ENCODE peak calls at places on chromosomes 5 and 9, in nine cellular contexts. W, N, G, A, H, L, J, P and F are unnamed samples.

GRCh38 chr5:9722826-9723225 is 92.7 kb upstream of the TAS2R1 start:
- DNase-seq in W (no peak), N (no peak), G (no peak), A (no peak), H (no peak), L (no peak), J (no peak), P (no peak), F (no peak)

GRCh38 chr5:178664141-178664540 is 37.3 kb upstream of the CLK4 start:
- DNase-seq in W (no peak), N (no peak), G (no peak), A (no peak), H (no peak), L (no peak), J (no peak), P (no peak), F (no peak)

GRCh38 chr5:94102849-94103248 is 361.4 kb upstream of the POU5F2 start:
- DNase-seq in W (no peak), N (no peak), G (no peak), A (no peak), H (no peak), L (no peak), J (no peak), P (no peak), F (no peak)

GRCh38 chr9:91659529-91660294 is 236.1 kb upstream of the NFIL3 start:
- DNase-seq in W (no peak), N (peak; percentile 55), G (no peak), A (no peak), H (no peak), L (peak; percentile 62), J (no peak), P (no peak), F (no peak)

GRCh38 chr5:152599096-152599495 is 194.0 kb upstream of the NMUR2 start:
- DNase-seq in W (no peak), N (no peak), G (no peak), A (no peak), H (no peak), L (no peak), J (no peak), P (no peak), F (no peak)

GRCh38 chr9:124206391-124206790 is 51.4 kb upstream of the NEK6 start:
- DNase-seq in W (no peak), N (no peak), G (no peak), A (no peak), H (no peak), L (no peak), J (no peak), P (no peak), F (no peak)

GRCh38 chr5:116498478-116498877 is 76.1 kb downstream of the SEMA6A start:
- DNase-seq in W (no peak), N (no peak), G (peak; percentile 32), A (no peak), H (no peak), L (no peak), J (no peak), P (no peak), F (no peak)

GRCh38 chr5:122366501-122366900 is 54.5 kb downstream of the SNCAIP start:
- DNase-seq in W (no peak), N (peak; percentile 38), G (no peak), A (no peak), H (no peak), L (no peak), J (no peak), P (no peak), F (no peak)

GRCh38 chr9:6715755-6716643 is 41.8 kb upstream of the KDM4C start:
- DNase-seq in W (peak; percentile 67), N (no peak), G (peak; percentile 85), A (no peak), H (peak; percentile 88), L (no peak), J (peak; percentile 79), P (peak; percentile 89), F (peak; percentile 15)

GRCh38 chr9:126419475-126419874 is 92.8 kb downstream of the MVB12B start:
- DNase-seq in W (no peak), N (no peak), G (no peak), A (no peak), H (no peak), L (no peak), J (no peak), P (no peak), F (no peak)

GRCh38 chr9:75451505-75451904 is 363.2 kb downstream of the OSTF1 start:
- DNase-seq in W (peak; percentile 21), N (no peak), G (no peak), A (no peak), H (no peak), L (no peak), J (no peak), P (no peak), F (no peak)

GRCh38 chr5:118791986-118792734 is 196.2 kb downstream of the DTWD2 start:
- DNase-seq in W (peak; percentile 32), N (peak; percentile 75), G (no peak), A (no peak), H (peak; percentile 69), L (peak; percentile 50), J (peak; percentile 54), P (no peak), F (no peak)

GRCh38 chr5:76971471-76971870 is 18.6 kb downstream of the CRHBP start:
- DNase-seq in W (no peak), N (no peak), G (no peak), A (no peak), H (no peak), L (no peak), J (no peak), P (no peak), F (no peak)

GRCh38 chr5:76978869-76979268 is 26.0 kb downstream of the CRHBP start:
- DNase-seq in W (no peak), N (no peak), G (no peak), A (no peak), H (no peak), L (no peak), J (no peak), P (no peak), F (no peak)

GRCh38 chr5:76972670-76973069 is 19.8 kb downstream of the CRHBP start:
- DNase-seq in W (no peak), N (no peak), G (no peak), A (no peak), H (no peak), L (no peak), J (no peak), P (no peak), F (no peak)

GRCh38 chr5:76980518-76981144 is 27.8 kb downstream of the CRHBP start:
- DNase-seq in W (no peak), N (no peak), G (no peak), A (no peak), H (no peak), L (no peak), J (no peak), P (no peak), F (no peak)

GRCh38 chr5:76974768-76975167 is 21.9 kb downstream of the CRHBP start:
- DNase-seq in W (no peak), N (no peak), G (no peak), A (no peak), H (no peak), L (no peak), J (no peak), P (no peak), F (no peak)
- TF ChIP-seq POLR2A in W (no peak), N (no peak), G (no peak), A (no peak), H (no peak), L (no peak), J (no peak), P (no peak), F (no peak)

GRCh38 chr5:86971034-86971511 is 296.6 kb upstream of the RASA1 start:
- DNase-seq in W (no peak), N (peak; percentile 27), G (no peak), A (no peak), H (no peak), L (no peak), J (peak; percentile 3), P (no peak), F (no peak)
- TF ChIP-seq CTCF in W (peak; percentile 32), N (peak; percentile 9), G (no peak), A (no peak), H (no peak), L (no peak), J (peak; percentile 40), P (peak; percentile 23), F (peak; percentile 19)

GRCh38 chr5:132369471-132370240 is at the start of gene SLC22A5:
- DNase-seq in W (peak; percentile 84), N (peak; percentile 33), G (peak; percentile 88), A (peak; percentile 86), H (peak; percentile 84), L (peak; percentile 83), J (peak; percentile 62), P (peak; percentile 88), F (peak; percentile 69)
- TF ChIP-seq POLR2A in W (peak; percentile 86), N (peak; percentile 50), G (peak; percentile 82), A (no peak), H (peak; percentile 86), L (peak; percentile 73), J (peak; percentile 72), P (peak; percentile 91), F (no peak)

GRCh38 chr9:134419684-134420076 is 93.4 kb downstream of the RXRA start:
- DNase-seq in W (no peak), N (no peak), G (no peak), A (peak; percentile 74), H (no peak), L (peak; percentile 37), J (no peak), P (no peak), F (no peak)
- TF ChIP-seq CTCF in W (no peak), N (peak; percentile 27), G (peak; percentile 24), A (peak; percentile 76), H (peak; percentile 22), L (peak; percentile 49), J (peak; percentile 44), P (peak; percentile 17), F (peak; percentile 8)

GRCh38 chr5:79850941-79851693 is 139.9 kb downstream of the MTX3 start:
- DNase-seq in W (no peak), N (no peak), G (no peak), A (no peak), H (no peak), L (no peak), J (no peak), P (no peak), F (no peak)

GRCh38 chr5:79851694-79852006 is 139.4 kb downstream of the MTX3 start:
- DNase-seq in W (peak; percentile 13), N (no peak), G (no peak), A (no peak), H (no peak), L (no peak), J (no peak), P (no peak), F (no peak)

GRCh38 chr5:79850316-79850822 is 140.7 kb downstream of the MTX3 start:
- DNase-seq in W (no peak), N (no peak), G (no peak), A (peak; percentile 17), H (peak; percentile 16), L (no peak), J (no peak), P (no peak), F (peak; percentile 50)

GRCh38 chr5:79853676-79854418 is 137.2 kb downstream of the MTX3 start:
- DNase-seq in W (no peak), N (peak; percentile 16), G (no peak), A (no peak), H (no peak), L (peak; percentile 25), J (peak; percentile 3), P (no peak), F (no peak)

DNA sequence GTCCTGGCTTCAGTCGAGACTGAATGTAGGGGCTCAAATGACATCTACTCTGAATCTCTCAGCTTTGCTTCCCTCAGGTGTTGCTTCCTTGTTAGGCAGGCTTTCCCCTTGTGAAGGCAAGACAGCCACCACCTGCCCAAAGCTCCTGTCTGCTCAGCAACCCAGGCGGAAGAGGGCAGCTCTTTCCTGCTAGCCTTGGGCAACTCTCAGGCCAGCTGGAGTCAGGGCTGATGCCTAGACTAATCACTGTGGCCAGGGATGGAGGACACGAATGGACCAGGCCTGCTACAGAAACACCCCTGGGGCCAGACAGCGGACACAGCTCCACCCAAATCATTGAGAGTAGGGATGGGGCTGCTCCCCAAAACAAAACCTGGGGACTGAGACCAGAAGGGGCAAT is 138.1 kb downstream of the MTX3 start:
- DNase-seq in W (no peak), N (no peak), G (no peak), A (no peak), H (no peak), L (no peak), J (no peak), P (no peak), F (no peak)
- TF ChIP-seq POLR2A in W (no peak), N (no peak), G (no peak), A (no peak), H (no peak), L (no peak), J (no peak), P (no peak), F (no peak)